ENCODE peak calls at places on chromosomes 16 and 17, in five cellular contexts. One of them, this sample, is unnamed.

GRCh38 chr17:27575912-27576252 is 55.1 kb upstream of the LGALS9 start:
- DNase-seq in PC-3: no peak
- DNase-seq in GM23248: no peak
- DNase-seq in HCT116: no peak
- DNase-seq in hepatocyte: no peak
- DNase-seq in this sample: no peak

GRCh38 chr16:27969574-27969973 is 93.9 kb downstream of the GSG1L start:
- DNase-seq in PC-3: peak; percentile 13
- DNase-seq in GM23248: peak; percentile 63
- DNase-seq in HCT116: no peak
- DNase-seq in hepatocyte: no peak
- DNase-seq in this sample: no peak

GRCh38 chr17:3012926-3013581 is 50.4 kb downstream of the OR1D5 start:
- DNase-seq in PC-3: peak; percentile 56
- DNase-seq in GM23248: peak; percentile 74
- DNase-seq in HCT116: peak; percentile 26
- DNase-seq in hepatocyte: peak; percentile 73
- DNase-seq in this sample: peak; percentile 80

GRCh38 chr16:56724191-56724590 is 5.7 kb upstream of the NUP93 start:
- DNase-seq in PC-3: no peak
- DNase-seq in GM23248: no peak
- DNase-seq in HCT116: no peak
- DNase-seq in hepatocyte: no peak
- DNase-seq in this sample: no peak

GRCh38 chr16:23524001-23524400 is 13.7 kb upstream of the GGA2 start:
- DNase-seq in PC-3: no peak
- DNase-seq in GM23248: no peak
- DNase-seq in HCT116: no peak
- DNase-seq in hepatocyte: no peak
- DNase-seq in this sample: no peak

GRCh38 chr16:17194190-17194780 is 276.5 kb downstream of the XYLT1 start:
- DNase-seq in PC-3: no peak
- DNase-seq in GM23248: peak; percentile 57
- DNase-seq in HCT116: peak; percentile 24
- DNase-seq in hepatocyte: peak; percentile 52
- DNase-seq in this sample: peak; percentile 82

GRCh38 chr16:29761882-29762281 is 16.1 kb upstream of the C16orf54 start:
- DNase-seq in PC-3: no peak
- DNase-seq in GM23248: no peak
- DNase-seq in HCT116: no peak
- DNase-seq in hepatocyte: no peak
- DNase-seq in this sample: no peak

GRCh38 chr17:56949595-56949994 is 11.3 kb downstream of the COIL start:
- DNase-seq in PC-3: no peak
- DNase-seq in GM23248: no peak
- DNase-seq in HCT116: no peak
- DNase-seq in hepatocyte: no peak
- DNase-seq in this sample: no peak

GRCh38 chr17:63040816-63041215 is 74.8 kb downstream of the TANC2 start:
- DNase-seq in PC-3: no peak
- DNase-seq in GM23248: no peak
- DNase-seq in HCT116: no peak
- DNase-seq in hepatocyte: no peak
- DNase-seq in this sample: no peak

GRCh38 chr17:2691069-2691871 is 20.3 kb downstream of the CLUH start:
- DNase-seq in PC-3: no peak
- DNase-seq in GM23248: no peak
- DNase-seq in HCT116: no peak
- DNase-seq in hepatocyte: no peak
- DNase-seq in this sample: no peak

GRCh38 chr16:63512910-63513309 is 1476.7 kb upstream of the CDH8 start:
- DNase-seq in PC-3: no peak
- DNase-seq in GM23248: no peak
- DNase-seq in HCT116: no peak
- DNase-seq in hepatocyte: no peak
- DNase-seq in this sample: no peak

GRCh38 chr17:17681744-17682292 is 560 bp downstream of the RAI1 start:
- DNase-seq in PC-3: peak; percentile 33
- DNase-seq in GM23248: peak; percentile 78
- DNase-seq in HCT116: no peak
- DNase-seq in hepatocyte: peak; percentile 72
- DNase-seq in this sample: peak; percentile 68

GRCh38 chr16:17970366-17970765 is 366.2 kb downstream of the NPIPA8 start:
- DNase-seq in PC-3: no peak
- DNase-seq in GM23248: no peak
- DNase-seq in HCT116: no peak
- DNase-seq in hepatocyte: no peak
- DNase-seq in this sample: no peak

GRCh38 chr16:11250091-11250785 is 5.8 kb downstream of the SOCS1 start:
- DNase-seq in PC-3: peak; percentile 19
- DNase-seq in GM23248: no peak
- DNase-seq in HCT116: no peak
- DNase-seq in hepatocyte: no peak
- DNase-seq in this sample: no peak

GRCh38 chr16:11333696-11334095 is 11.6 kb upstream of the RMI2 start:
- DNase-seq in PC-3: peak; percentile 74
- DNase-seq in GM23248: peak; percentile 46
- DNase-seq in HCT116: no peak
- DNase-seq in hepatocyte: no peak
- DNase-seq in this sample: no peak

DNA sequence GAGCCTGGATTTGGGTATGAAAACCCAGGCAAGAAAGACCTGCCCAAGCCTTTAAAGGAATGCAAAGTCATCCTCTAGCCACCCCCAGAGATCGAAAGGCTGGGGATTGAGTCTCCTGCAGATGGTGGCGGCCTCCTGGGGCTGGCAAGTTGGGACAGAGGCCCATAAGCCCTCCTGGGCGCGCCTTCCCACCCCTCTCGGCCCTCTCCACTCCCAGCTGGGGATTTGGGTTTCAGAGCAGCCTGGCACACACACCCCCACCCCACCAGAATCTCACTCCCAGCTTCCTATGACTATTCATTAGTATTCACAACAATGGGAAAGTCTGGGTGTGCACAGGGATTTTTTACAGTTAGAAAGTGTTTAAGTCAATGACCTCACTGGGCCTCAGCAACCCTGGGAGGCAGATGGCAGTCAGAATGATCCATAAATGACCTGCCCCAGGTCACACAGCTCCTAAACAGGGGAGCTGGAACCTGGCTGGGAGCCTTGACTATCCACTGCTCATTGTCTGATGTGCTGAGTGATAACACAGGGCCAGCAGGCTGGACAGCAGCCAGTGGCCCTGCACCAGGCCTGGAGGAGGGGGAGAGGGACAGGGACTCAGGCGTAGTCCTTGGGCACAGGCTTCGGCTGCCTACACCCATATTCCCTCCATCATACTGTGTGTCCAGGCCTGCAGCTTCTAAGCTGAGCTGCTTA is 12.1 kb downstream of the NHERF1 start:
- DNase-seq in PC-3: no peak
- DNase-seq in GM23248: no peak
- DNase-seq in HCT116: no peak
- DNase-seq in hepatocyte: no peak
- DNase-seq in this sample: peak; percentile 65
- H3K4me2 ChIP-seq in PC-3: peak overlapping the region; percentile 20
- H3K4me2 ChIP-seq in GM23248: no peak overlapping the region
- H3K4me2 ChIP-seq in HCT116: peak overlapping the region; percentile 85
- H3K4me2 ChIP-seq in hepatocyte: peak overlapping the region; percentile 77
- H3K4me2 ChIP-seq in this sample: peak overlapping the region; percentile 72

GRCh38 chr17:81813861-81814683 is 10.1 kb downstream of the GCGR start:
- DNase-seq in PC-3: no peak
- DNase-seq in GM23248: no peak
- DNase-seq in HCT116: no peak
- DNase-seq in hepatocyte: no peak
- DNase-seq in this sample: no peak
- TF ChIP-seq EZH2phosphoT487 in PC-3: no peak
- TF ChIP-seq EZH2phosphoT487 in GM23248: no peak
- TF ChIP-seq EZH2phosphoT487 in HCT116: no peak
- TF ChIP-seq EZH2phosphoT487 in hepatocyte: no peak
- TF ChIP-seq EZH2phosphoT487 in this sample: no peak

GRCh38 chr17:35546489-35546888 is 9.0 kb upstream of the SLFN12L start:
- DNase-seq in PC-3: no peak
- DNase-seq in GM23248: no peak
- DNase-seq in HCT116: no peak
- DNase-seq in hepatocyte: no peak
- DNase-seq in this sample: no peak

GRCh38 chr17:35545150-35545549 is 7.7 kb upstream of the SLFN12L start:
- DNase-seq in PC-3: no peak
- DNase-seq in GM23248: no peak
- DNase-seq in HCT116: no peak
- DNase-seq in hepatocyte: no peak
- DNase-seq in this sample: no peak

GRCh38 chr17:35541434-35541833 is 4.0 kb upstream of the SLFN12L start:
- DNase-seq in PC-3: no peak
- DNase-seq in GM23248: no peak
- DNase-seq in HCT116: no peak
- DNase-seq in hepatocyte: no peak
- DNase-seq in this sample: no peak

GRCh38 chr17:35542990-35543389 is 5.5 kb upstream of the SLFN12L start:
- DNase-seq in PC-3: no peak
- DNase-seq in GM23248: no peak
- DNase-seq in HCT116: no peak
- DNase-seq in hepatocyte: no peak
- DNase-seq in this sample: no peak

DNA sequence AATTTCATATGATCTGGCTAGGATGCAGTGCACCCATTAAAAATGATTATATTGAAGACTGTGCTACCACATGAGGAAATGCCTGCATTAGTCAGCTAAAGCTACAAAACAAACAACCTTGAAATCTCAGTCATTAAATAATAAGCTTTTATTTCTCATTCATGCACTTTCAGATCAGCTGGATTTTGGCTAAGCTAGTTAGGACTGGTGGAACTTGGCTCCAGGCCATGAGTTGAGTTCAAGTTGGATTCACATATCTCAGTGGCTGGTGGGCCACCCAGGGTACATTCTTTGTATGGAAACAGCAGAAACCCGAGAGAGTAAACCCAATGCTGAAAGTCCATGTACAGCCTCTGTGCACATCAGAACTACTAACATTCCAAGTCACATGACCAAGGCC is 6.4 kb upstream of the SLFN12L start:
- DNase-seq in PC-3: peak; percentile 20
- DNase-seq in GM23248: no peak
- DNase-seq in HCT116: no peak
- DNase-seq in hepatocyte: no peak
- DNase-seq in this sample: no peak
- H3K4me2 ChIP-seq in PC-3: no peak overlapping the region
- H3K4me2 ChIP-seq in GM23248: no peak overlapping the region
- H3K4me2 ChIP-seq in HCT116: no peak overlapping the region
- H3K4me2 ChIP-seq in hepatocyte: no peak overlapping the region
- H3K4me2 ChIP-seq in this sample: no peak overlapping the region

DNA sequence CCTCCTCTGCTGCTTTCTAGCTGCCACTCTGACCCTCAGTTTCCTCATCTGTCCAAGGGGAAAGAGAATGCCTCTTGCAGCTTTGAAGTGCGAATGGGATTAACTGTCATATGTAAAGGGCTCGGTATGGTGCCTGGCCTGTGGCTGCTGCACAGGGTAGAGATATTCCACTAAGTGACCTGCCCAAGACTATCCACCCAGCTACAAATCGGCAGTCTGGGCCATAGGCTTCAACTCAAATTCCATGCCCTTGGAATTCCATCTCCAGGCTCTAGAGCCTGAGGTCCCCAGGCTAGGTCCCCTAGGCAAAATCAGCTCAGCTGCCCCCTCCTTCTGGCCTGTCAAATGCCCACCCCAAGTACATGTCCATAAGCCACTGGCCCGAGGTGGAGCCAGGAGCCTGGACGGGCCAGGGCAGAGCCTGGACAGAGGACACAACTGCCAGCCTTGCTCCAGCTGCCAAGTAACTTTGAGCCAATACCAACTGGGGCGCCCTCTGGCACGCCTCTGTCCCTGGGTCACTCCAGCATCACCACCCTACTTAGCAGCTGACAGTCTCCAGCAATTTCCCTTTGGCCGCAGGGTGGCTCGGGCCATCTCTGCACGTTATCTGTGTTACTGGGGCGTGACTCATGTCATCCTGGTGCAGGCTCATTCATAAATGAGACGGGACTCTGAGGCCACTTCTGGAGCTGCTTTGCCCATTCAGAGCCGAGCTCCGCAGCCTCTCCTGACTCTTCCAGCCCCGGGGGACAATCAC is 57.1 kb downstream of the SDK2 start:
- DNase-seq in PC-3: peak; percentile 47
- DNase-seq in GM23248: peak; percentile 22
- DNase-seq in HCT116: peak; percentile 8
- DNase-seq in hepatocyte: peak; percentile 65
- DNase-seq in this sample: no peak
- TF ChIP-seq EZH2phosphoT487 in PC-3: no peak
- TF ChIP-seq EZH2phosphoT487 in GM23248: no peak
- TF ChIP-seq EZH2phosphoT487 in HCT116: no peak
- TF ChIP-seq EZH2phosphoT487 in hepatocyte: no peak
- TF ChIP-seq EZH2phosphoT487 in this sample: no peak

GRCh38 chr17:49469831-49470568 is 25.1 kb upstream of the NGFR start:
- DNase-seq in PC-3: no peak
- DNase-seq in GM23248: peak; percentile 44
- DNase-seq in HCT116: no peak
- DNase-seq in hepatocyte: peak; percentile 46
- DNase-seq in this sample: peak; percentile 85
- H3K4me2 ChIP-seq in PC-3: no peak overlapping the region
- H3K4me2 ChIP-seq in GM23248: no peak overlapping the region
- H3K4me2 ChIP-seq in HCT116: no peak overlapping the region
- H3K4me2 ChIP-seq in hepatocyte: peak overlapping the region; percentile 75
- H3K4me2 ChIP-seq in this sample: peak overlapping the region; percentile 92

GRCh38 chr16:30903596-30903995 is 7.2 kb downstream of the CTF1 start:
- DNase-seq in PC-3: no peak
- DNase-seq in GM23248: peak; percentile 39
- DNase-seq in HCT116: no peak
- DNase-seq in hepatocyte: peak; percentile 5
- DNase-seq in this sample: no peak
- TF ChIP-seq EZH2phosphoT487 in PC-3: no peak
- TF ChIP-seq EZH2phosphoT487 in GM23248: no peak
- TF ChIP-seq EZH2phosphoT487 in HCT116: no peak
- TF ChIP-seq EZH2phosphoT487 in hepatocyte: no peak
- TF ChIP-seq EZH2phosphoT487 in this sample: no peak